ENCODE peak calls at places on chromosomes 6 and 20, in nine cellular contexts. P is sigmoid colon, A is tibial nerve, N is IMR-90, U is H54, Y is breast epithelium, B is body of pancreas, W is prostate gland, Z is adrenal gland. I is an unnamed sample.

GRCh38 chr6:161272600-161273355 is 1.1 kb downstream of the AGPAT4 start:
- DNase-seq in P (peak), A (peak), N (peak), U (no peak), Y (no peak), B (no peak), W (no peak), Z (no peak), I (no peak)

GRCh38 chr6:20213271-20213798 is 1.1 kb upstream of the MBOAT1 start:
- DNase-seq in P (no peak), A (no peak), N (no peak), U (no peak), Y (no peak), B (no peak), W (no peak), Z (no peak), I (peak)

GRCh38 chr6:87700351-87700728 is 1.7 kb downstream of the AKIRIN2 start:
- DNase-seq in P (no peak), A (no peak), N (no peak), U (no peak), Y (no peak), B (no peak), W (no peak), Z (no peak), I (peak)

GRCh38 chr20:44601801-44602204 is 19.4 kb downstream of the PKIG start:
- DNase-seq in P (peak), A (peak), N (peak), U (no peak), Y (no peak), B (peak), W (peak), Z (peak), I (peak)

GRCh38 chr20:36466089-36466488 is 75.2 kb upstream of the MYL9 start:
- DNase-seq in P (no peak), A (no peak), N (no peak), U (no peak), Y (no peak), B (no peak), W (no peak), Z (no peak), I (no peak)

GRCh38 chr6:6368684-6369052 is 48.2 kb upstream of the F13A1 start:
- DNase-seq in P (no peak), A (no peak), N (no peak), U (no peak), Y (no peak), B (no peak), W (no peak), Z (no peak), I (no peak)

GRCh38 chr6:159184559-159184958 is 15.4 kb downstream of the FNDC1 start:
- DNase-seq in P (no peak), A (no peak), N (no peak), U (no peak), Y (no peak), B (no peak), W (no peak), Z (no peak), I (no peak)

GRCh38 chr6:14763139-14763538 is 482.7 kb upstream of the JARID2 start:
- DNase-seq in P (no peak), A (no peak), N (peak), U (no peak), Y (no peak), B (no peak), W (no peak), Z (no peak), I (peak)

GRCh38 chr20:5056801-5057599 is 55.7 kb upstream of the SLC23A2 start:
- DNase-seq in P (no peak), A (peak), N (peak), U (peak), Y (no peak), B (peak), W (peak), Z (peak), I (peak)

GRCh38 chr6:56416247-56416646 is 168.9 kb upstream of the COL21A1 start:
- DNase-seq in P (no peak), A (no peak), N (peak), U (no peak), Y (no peak), B (no peak), W (no peak), Z (no peak), I (no peak)

GRCh38 chr6:158357570-158358216 is 45.4 kb downstream of the TULP4 start:
- DNase-seq in P (no peak), A (no peak), N (no peak), U (no peak), Y (no peak), B (no peak), W (no peak), Z (no peak), I (no peak)

GRCh38 chr6:163260111-163260895 is 154.2 kb upstream of the QKI start:
- DNase-seq in P (no peak), A (no peak), N (no peak), U (no peak), Y (no peak), B (no peak), W (no peak), Z (no peak), I (no peak)

GRCh38 chr6:36029464-36029863 is 1.9 kb downstream of the MAPK14 start:
- DNase-seq in P (no peak), A (no peak), N (peak), U (no peak), Y (no peak), B (no peak), W (peak), Z (no peak), I (peak)

GRCh38 chr6:167898673-167899311 is 72.1 kb downstream of the AFDN start:
- DNase-seq in P (no peak), A (no peak), N (peak), U (no peak), Y (no peak), B (no peak), W (no peak), Z (no peak), I (peak)

GRCh38 chr6:118171852-118172251 is 264.8 kb downstream of the SLC35F1 start:
- DNase-seq in P (no peak), A (no peak), N (no peak), U (no peak), Y (no peak), B (no peak), W (no peak), Z (no peak), I (no peak)

GRCh38 chr6:150182460-150183078 is 39.7 kb downstream of the PPP1R14C start:
- DNase-seq in P (no peak), A (no peak), N (no peak), U (no peak), Y (no peak), B (no peak), W (no peak), Z (no peak), I (no peak)

GRCh38 chr6:150183105-150183504 is 40.3 kb downstream of the PPP1R14C start:
- DNase-seq in P (no peak), A (no peak), N (no peak), U (no peak), Y (no peak), B (no peak), W (no peak), Z (no peak), I (no peak)

GRCh38 chr6:150185697-150186096 is 42.9 kb downstream of the PPP1R14C start:
- DNase-seq in P (no peak), A (no peak), N (no peak), U (no peak), Y (no peak), B (no peak), W (no peak), Z (no peak), I (no peak)

GRCh38 chr6:150184850-150185480 is 42.1 kb downstream of the PPP1R14C start:
- DNase-seq in P (no peak), A (no peak), N (no peak), U (no peak), Y (no peak), B (no peak), W (no peak), Z (no peak), I (no peak)

GRCh38 chr6:150183966-150184365 is 41.1 kb downstream of the PPP1R14C start:
- DNase-seq in P (no peak), A (no peak), N (no peak), U (no peak), Y (no peak), B (no peak), W (no peak), Z (no peak), I (no peak)
- TF ChIP-seq POLR2A in P (no peak), A (no peak), N (no peak), U (no peak), Y (no peak), B (no peak), W (no peak), Z (no peak), I (no peak)

GRCh38 chr6:28757429-28758045 is 166.2 kb downstream of the TRIM27 start:
- DNase-seq in P (no peak), A (no peak), N (no peak), U (no peak), Y (no peak), B (no peak), W (no peak), Z (no peak), I (no peak)
- TF ChIP-seq POLR2A in P (no peak), A (no peak), N (no peak), U (no peak), Y (no peak), B (no peak), W (no peak), Z (no peak), I (no peak)

GRCh38 chr20:34997774-34998173 is 42.1 kb downstream of the MYH7B start:
- DNase-seq in P (no peak), A (no peak), N (no peak), U (no peak), Y (no peak), B (no peak), W (no peak), Z (no peak), I (no peak)
- TF ChIP-seq POLR2A in P (no peak), A (no peak), N (no peak), U (no peak), Y (no peak), B (no peak), W (no peak), Z (no peak), I (no peak)

DNA sequence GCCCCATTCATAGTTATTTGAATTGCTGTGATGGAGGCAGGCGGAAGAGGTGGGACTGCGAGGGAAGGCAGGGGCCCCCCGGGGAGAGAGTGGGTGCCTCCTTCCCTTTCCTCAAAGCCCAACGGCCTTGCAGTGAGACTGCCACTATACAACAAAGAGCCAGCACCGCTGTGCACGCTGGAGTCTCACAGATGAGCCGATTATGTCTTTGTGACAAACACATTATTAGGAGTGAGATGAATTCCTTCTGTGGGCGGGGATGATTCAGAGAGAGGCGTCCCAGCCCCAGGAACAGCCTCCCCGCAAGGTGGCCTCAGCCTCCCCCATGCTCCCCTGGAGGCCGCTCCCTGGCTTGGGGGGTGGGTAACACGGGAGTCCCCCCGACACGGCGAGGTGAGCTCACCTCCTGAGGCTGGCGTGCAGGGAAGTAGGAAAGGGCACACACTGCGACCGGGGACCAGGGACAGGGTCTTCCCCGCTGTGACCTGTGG is 26.7 kb downstream of the NTSR1 start:
- DNase-seq in P (no peak), A (no peak), N (no peak), U (no peak), Y (peak), B (no peak), W (no peak), Z (no peak), I (no peak)
- TF ChIP-seq POLR2A in P (no peak), A (no peak), N (no peak), U (no peak), Y (no peak), B (no peak), W (no peak), Z (no peak), I (no peak)

GRCh38 chr6:7880718-7881107 is 29.9 kb downstream of the TXNDC5 start:
- DNase-seq in P (no peak), A (no peak), N (no peak), U (no peak), Y (no peak), B (no peak), W (no peak), Z (no peak), I (no peak)
- TF ChIP-seq POLR2A in P (no peak), A (no peak), N (no peak), U (no peak), Y (no peak), B (no peak), W (no peak), Z (no peak), I (no peak)

DNA sequence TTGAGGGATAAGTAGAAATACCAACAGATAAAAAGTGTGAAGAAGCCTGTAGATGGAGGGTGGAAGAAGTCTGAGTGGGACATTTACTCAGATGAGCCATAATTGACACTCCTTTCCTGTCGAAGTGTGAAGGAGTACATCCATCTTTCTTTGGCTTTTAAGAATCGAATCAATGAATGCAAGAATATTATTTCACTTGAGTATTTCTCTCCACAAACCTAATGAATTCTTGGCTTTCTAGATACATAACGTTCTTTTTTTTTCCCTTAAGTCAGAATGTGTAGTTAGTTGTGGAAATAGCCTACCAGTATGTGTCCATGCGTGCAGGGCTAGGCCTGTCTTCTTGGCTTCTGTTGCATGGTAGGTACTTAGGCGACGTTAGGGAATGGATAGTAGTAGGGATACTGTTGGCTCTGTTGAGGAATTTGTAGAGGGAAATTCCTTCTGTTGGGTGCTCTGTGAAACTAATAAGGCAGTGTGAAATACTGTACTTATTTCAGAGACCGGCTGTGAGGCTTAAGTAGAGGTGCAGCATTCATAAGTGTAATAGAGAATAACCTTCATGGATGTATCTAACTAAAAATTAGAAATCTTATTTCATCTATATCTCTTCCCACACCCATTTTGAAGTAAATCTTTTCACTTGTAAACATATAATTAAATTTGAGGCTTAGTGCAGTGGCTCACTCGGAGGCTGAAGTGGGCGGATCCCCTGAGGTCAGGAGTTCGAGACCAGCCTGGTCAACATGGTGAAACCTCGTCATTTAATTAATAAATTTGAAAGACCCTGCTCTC is 1.5 kb downstream of the RPS18 start:
- DNase-seq in P (no peak), A (no peak), N (no peak), U (no peak), Y (no peak), B (no peak), W (no peak), Z (no peak), I (no peak)
- TF ChIP-seq POLR2A in P (no peak), A (no peak), N (no peak), U (no peak), Y (no peak), B (no peak), W (no peak), Z (no peak), I (no peak)

GRCh38 chr6:26045046-26045938 is 41.9 kb upstream of the HFE start:
- DNase-seq in P (peak), A (peak), N (peak), U (no peak), Y (peak), B (peak), W (peak), Z (peak), I (peak)
- TF ChIP-seq POLR2A in P (peak), A (peak), N (peak), U (peak), Y (peak), B (peak), W (peak), Z (peak), I (peak)

DNA sequence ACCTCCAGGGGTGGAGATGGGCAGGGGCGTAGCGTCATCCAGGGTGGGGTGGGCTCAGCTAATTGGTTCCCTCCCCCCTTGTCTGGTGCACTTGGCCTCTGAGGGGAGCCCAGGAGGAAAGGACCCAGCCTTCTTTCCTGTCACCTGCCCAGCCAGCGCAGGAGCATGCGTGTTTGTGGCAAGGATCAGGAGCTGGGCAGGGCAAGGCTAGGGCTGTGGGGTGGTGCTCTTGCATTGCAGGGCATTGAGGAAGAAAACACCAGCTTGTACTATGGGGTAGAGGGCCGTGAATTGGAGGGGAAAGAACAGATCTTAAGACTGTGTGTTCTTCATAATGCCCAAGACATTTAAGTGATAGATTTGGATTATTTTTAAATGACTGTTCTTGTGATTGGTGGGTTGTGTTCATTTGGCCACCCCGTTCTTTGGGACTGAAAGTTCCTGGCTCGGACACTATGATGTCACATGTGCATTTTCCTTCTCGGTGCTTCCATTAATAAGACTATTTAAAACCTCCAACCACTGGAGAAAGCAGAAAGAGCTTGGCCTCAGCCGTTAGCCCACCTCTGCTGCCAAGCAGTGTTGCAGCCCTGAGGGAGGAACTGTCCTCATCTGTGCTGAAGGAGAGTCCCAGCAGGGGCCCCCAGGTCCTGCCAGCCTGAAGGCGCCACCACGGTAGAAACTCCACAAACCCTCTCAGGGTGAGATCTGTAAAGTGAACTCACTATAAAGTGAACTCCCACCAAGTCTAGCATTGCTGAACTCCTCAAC is 136.2 kb upstream of the INSM1 start:
- DNase-seq in P (no peak), A (no peak), N (no peak), U (no peak), Y (no peak), B (no peak), W (no peak), Z (no peak), I (no peak)
- TF ChIP-seq POLR2A in P (no peak), A (no peak), N (no peak), U (no peak), Y (no peak), B (no peak), W (no peak), Z (no peak), I (no peak)

DNA sequence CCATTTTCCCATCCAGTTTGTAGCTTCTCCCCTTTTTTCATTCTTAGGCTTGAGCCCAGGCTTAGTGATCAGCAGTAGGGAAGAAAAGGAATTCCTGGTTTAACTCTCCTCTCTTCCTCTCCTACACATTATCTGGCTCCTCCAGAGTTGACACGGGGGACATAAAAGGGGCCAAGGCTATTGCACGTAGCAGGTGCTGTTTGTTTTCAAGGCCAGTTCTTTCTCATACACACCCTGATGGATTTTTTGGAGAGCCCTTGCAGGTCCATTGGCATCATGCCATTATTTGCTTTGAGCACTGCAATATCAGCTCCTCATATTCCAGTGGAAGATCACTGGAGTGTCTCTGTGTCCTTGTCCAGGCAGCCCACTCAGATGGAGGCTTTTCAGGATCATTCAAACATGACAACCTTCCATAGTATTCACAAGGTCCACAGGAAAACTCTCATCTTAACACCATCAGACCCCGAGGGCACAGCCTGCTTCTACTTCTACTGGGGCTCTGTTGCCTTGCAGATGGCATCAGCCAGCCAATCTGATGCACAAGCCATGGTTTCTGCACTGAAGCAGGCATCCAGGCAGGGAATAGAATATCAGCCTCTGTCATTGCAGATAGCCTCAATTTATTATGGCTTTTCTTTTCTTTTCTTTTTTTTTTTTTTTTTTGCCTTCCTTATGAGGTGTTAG is 18.8 kb downstream of the PLCB4 start:
- DNase-seq in P (no peak), A (no peak), N (no peak), U (no peak), Y (no peak), B (no peak), W (no peak), Z (no peak), I (no peak)
- TF ChIP-seq POLR2A in P (no peak), A (no peak), N (no peak), U (no peak), Y (no peak), B (no peak), W (no peak), Z (no peak), I (no peak)

I was measured in erythroblast.